ENCODE peak calls at places on chromosomes 3 and 15, in five cellular contexts. One of them, this sample, is unnamed.

GRCh38 chr15:61275901-61276300 is 46.8 kb upstream of the RORA start:
- DNase-seq in thoracic aorta: no peak
- DNase-seq in adrenal gland: no peak
- DNase-seq in T follicular helper cell: no peak
- DNase-seq in ACHN: no peak
- DNase-seq in this sample: no peak

GRCh38 chr3:82067420-82067819 is 306.0 kb upstream of the GBE1 start:
- DNase-seq in T follicular helper cell: no peak
- DNase-seq in ACHN: no peak
- DNase-seq in adrenal gland: no peak
- DNase-seq in thoracic aorta: no peak
- DNase-seq in this sample: no peak

GRCh38 chr3:94069242-94069813 is 6.5 kb downstream of the NSUN3 start:
- DNase-seq in ACHN: peak; percentile 38
- DNase-seq in adrenal gland: no peak
- DNase-seq in T follicular helper cell: no peak
- DNase-seq in thoracic aorta: no peak
- DNase-seq in this sample: no peak

GRCh38 chr3:138451595-138452162 is 17.3 kb downstream of the ESYT3 start:
- DNase-seq in thoracic aorta: no peak
- DNase-seq in adrenal gland: no peak
- DNase-seq in T follicular helper cell: no peak
- DNase-seq in ACHN: no peak
- DNase-seq in this sample: no peak

GRCh38 chr3:100023150-100023549 is 91.2 kb downstream of the FILIP1L start:
- DNase-seq in ACHN: no peak
- DNase-seq in adrenal gland: no peak
- DNase-seq in T follicular helper cell: no peak
- DNase-seq in thoracic aorta: no peak
- DNase-seq in this sample: no peak

GRCh38 chr3:47128110-47128509 is 35.8 kb downstream of the SETD2 start:
- DNase-seq in thoracic aorta: no peak
- DNase-seq in ACHN: no peak
- DNase-seq in adrenal gland: no peak
- DNase-seq in T follicular helper cell: no peak
- DNase-seq in this sample: no peak

GRCh38 chr15:73139416-73140082 is 87.3 kb downstream of the NEO1 start:
- DNase-seq in ACHN: no peak
- DNase-seq in thoracic aorta: no peak
- DNase-seq in T follicular helper cell: no peak
- DNase-seq in adrenal gland: no peak
- DNase-seq in this sample: no peak

GRCh38 chr3:136343446-136343845 is 93.3 kb downstream of the PCCB start:
- DNase-seq in T follicular helper cell: no peak
- DNase-seq in thoracic aorta: no peak
- DNase-seq in adrenal gland: no peak
- DNase-seq in ACHN: no peak
- DNase-seq in this sample: peak; percentile 18

GRCh38 chr15:75596703-75597345 is 17.7 kb upstream of the PTPN9 start:
- DNase-seq in T follicular helper cell: no peak
- DNase-seq in ACHN: no peak
- DNase-seq in adrenal gland: no peak
- DNase-seq in thoracic aorta: no peak
- DNase-seq in this sample: no peak

GRCh38 chr3:183033746-183034145 is 53.4 kb upstream of the DCUN1D1 start:
- DNase-seq in T follicular helper cell: no peak
- DNase-seq in ACHN: no peak
- DNase-seq in thoracic aorta: no peak
- DNase-seq in adrenal gland: no peak
- DNase-seq in this sample: no peak

GRCh38 chr15:74038707-74039655 is 43.4 kb downstream of the GOLGA6A start:
- DNase-seq in thoracic aorta: no peak
- DNase-seq in adrenal gland: no peak
- DNase-seq in ACHN: no peak
- DNase-seq in T follicular helper cell: no peak
- DNase-seq in this sample: no peak

GRCh38 chr3:132405188-132405587 is 12.1 kb upstream of the DNAJC13 start:
- DNase-seq in adrenal gland: peak; percentile 26
- DNase-seq in ACHN: no peak
- DNase-seq in thoracic aorta: no peak
- DNase-seq in T follicular helper cell: no peak
- DNase-seq in this sample: no peak

GRCh38 chr3:11810276-11810675 is 36.4 kb downstream of the TAMM41 start:
- DNase-seq in T follicular helper cell: no peak
- DNase-seq in adrenal gland: no peak
- DNase-seq in ACHN: no peak
- DNase-seq in thoracic aorta: no peak
- DNase-seq in this sample: no peak

GRCh38 chr3:134640872-134641470 is 9.9 kb downstream of the KY start:
- DNase-seq in adrenal gland: no peak
- DNase-seq in T follicular helper cell: no peak
- DNase-seq in thoracic aorta: no peak
- DNase-seq in ACHN: peak; percentile 29
- DNase-seq in this sample: peak; percentile 14

GRCh38 chr3:166444756-166445155 is 607.5 kb upstream of the BCHE start:
- DNase-seq in thoracic aorta: no peak
- DNase-seq in T follicular helper cell: no peak
- DNase-seq in ACHN: no peak
- DNase-seq in adrenal gland: no peak
- DNase-seq in this sample: no peak

GRCh38 chr15:25664761-25665160 is 198.4 kb downstream of the ATP10A start:
- DNase-seq in T follicular helper cell: no peak
- DNase-seq in adrenal gland: no peak
- DNase-seq in thoracic aorta: no peak
- DNase-seq in ACHN: no peak
- DNase-seq in this sample: no peak

GRCh38 chr15:40695469-40695910 is 516 bp downstream of the RAD51 start:
- DNase-seq in thoracic aorta: no peak
- DNase-seq in T follicular helper cell: no peak
- DNase-seq in ACHN: peak; percentile 21
- DNase-seq in adrenal gland: no peak
- DNase-seq in this sample: no peak

GRCh38 chr3:27532426-27532825 is 48.2 kb upstream of the SLC4A7 start:
- DNase-seq in adrenal gland: no peak
- DNase-seq in thoracic aorta: no peak
- DNase-seq in T follicular helper cell: no peak
- DNase-seq in ACHN: no peak
- DNase-seq in this sample: no peak

GRCh38 chr3:189714991-189715961 is 84.1 kb downstream of the TP63 start:
- DNase-seq in ACHN: no peak
- DNase-seq in adrenal gland: no peak
- DNase-seq in thoracic aorta: no peak
- DNase-seq in T follicular helper cell: no peak
- DNase-seq in this sample: no peak

GRCh38 chr3:167718582-167718981 is 16.1 kb downstream of the PDCD10 start:
- DNase-seq in ACHN: no peak
- DNase-seq in adrenal gland: no peak
- DNase-seq in thoracic aorta: no peak
- DNase-seq in T follicular helper cell: no peak
- DNase-seq in this sample: no peak

GRCh38 chr15:63487076-63487757 is 17.2 kb upstream of the USP3 start:
- DNase-seq in adrenal gland: peak; percentile 88
- DNase-seq in ACHN: peak; percentile 75
- DNase-seq in T follicular helper cell: peak; percentile 79
- DNase-seq in thoracic aorta: no peak
- DNase-seq in this sample: peak; percentile 90

GRCh38 chr3:72347819-72348319 is 500.4 kb downstream of the SHQ1 start:
- DNase-seq in ACHN: no peak
- DNase-seq in adrenal gland: peak; percentile 46
- DNase-seq in thoracic aorta: peak; percentile 92
- DNase-seq in T follicular helper cell: peak; percentile 30
- DNase-seq in this sample: no peak

GRCh38 chr15:76994971-76995945 is at the start of gene PSTPIP1:
- DNase-seq in ACHN: no peak
- DNase-seq in thoracic aorta: no peak
- DNase-seq in T follicular helper cell: peak; percentile 42
- DNase-seq in adrenal gland: no peak
- DNase-seq in this sample: no peak

GRCh38 chr3:50675179-50676030 is 678 bp downstream of the DOCK3 start:
- DNase-seq in T follicular helper cell: peak; percentile 31
- DNase-seq in ACHN: peak; percentile 19
- DNase-seq in thoracic aorta: no peak
- DNase-seq in adrenal gland: peak; percentile 56
- DNase-seq in this sample: no peak

This sample was measured in A549.